ENCODE peak calls at places on chromosomes 12 and 14, in six cellular contexts. F is lung, H is spleen, K is ovary, U is BE2C, C is neural progenitor cell. W is an unnamed sample.
A peak's percentile ranks its signal among the peaks of the same experiment; 100 is the strongest.

GRCh38 chr14:99517046-99517642 is 35.9 kb downstream of the CCNK start:
- DNase-seq in F (no peak), H (peak; percentile 69), K (no peak), U (peak; percentile 8), C (no peak), W (peak; percentile 73)

GRCh38 chr12:34393086-34393820 is 371.0 kb downstream of the ALG10 start:
- DNase-seq in F (no peak), H (peak; percentile 66), K (peak; percentile 2), U (peak; percentile 2), C (no peak), W (peak; percentile 34)

GRCh38 chr14:56676042-56676441 is 96.4 kb downstream of the TMEM260 start:
- DNase-seq in F (no peak), H (no peak), K (no peak), U (no peak), C (no peak), W (no peak)

GRCh38 chr12:104889735-104890134 is 68.4 kb downstream of the SLC41A2 start:
- DNase-seq in F (no peak), H (no peak), K (no peak), U (no peak), C (no peak), W (no peak)

GRCh38 chr12:94263011-94263786 is 114.8 kb downstream of the PLXNC1 start:
- DNase-seq in F (no peak), H (peak; percentile 84), K (no peak), U (peak; percentile 46), C (no peak), W (no peak)

GRCh38 chr14:55336161-55336560 is 64.9 kb downstream of the FBXO34 start:
- DNase-seq in F (no peak), H (no peak), K (no peak), U (no peak), C (no peak), W (no peak)

GRCh38 chr12:120453977-120454376 is 7.7 kb downstream of the GATC start:
- DNase-seq in F (no peak), H (no peak), K (no peak), U (no peak), C (peak; percentile 45), W (no peak)

GRCh38 chr14:51596473-51596870 is 55.2 kb upstream of the FRMD6 start:
- DNase-seq in F (no peak), H (no peak), K (no peak), U (no peak), C (no peak), W (no peak)

GRCh38 chr14:61877050-61877390 is 114.8 kb downstream of the SNAPC1 start:
- DNase-seq in F (no peak), H (no peak), K (no peak), U (no peak), C (no peak), W (no peak)

GRCh38 chr12:124217508-124217981 is 77.3 kb upstream of the RFLNA start:
- DNase-seq in F (no peak), H (no peak), K (no peak), U (peak; percentile 31), C (peak; percentile 70), W (no peak)

GRCh38 chr14:55277972-55278740 is 6.9 kb downstream of the FBXO34 start:
- DNase-seq in F (no peak), H (no peak), K (no peak), U (no peak), C (no peak), W (no peak)

GRCh38 chr12:107351716-107352115 is 258.4 kb upstream of the CRY1 start:
- DNase-seq in F (no peak), H (no peak), K (no peak), U (no peak), C (no peak), W (no peak)

GRCh38 chr12:107355004-107355565 is 261.7 kb upstream of the CRY1 start:
- DNase-seq in F (no peak), H (no peak), K (no peak), U (no peak), C (no peak), W (no peak)

GRCh38 chr12:107351109-107351508 is 257.8 kb upstream of the CRY1 start:
- DNase-seq in F (no peak), H (no peak), K (no peak), U (no peak), C (no peak), W (no peak)

GRCh38 chr12:107353312-107353711 is 260.0 kb upstream of the CRY1 start:
- DNase-seq in F (no peak), H (no peak), K (no peak), U (no peak), C (no peak), W (no peak)

GRCh38 chr12:107352347-107353081 is 259.2 kb upstream of the CRY1 start:
- DNase-seq in F (no peak), H (no peak), K (no peak), U (no peak), C (no peak), W (no peak)
- H3K4me1 ChIP-seq in F (no peaks in the 10 kb centered on the region), H (no peaks in the 10 kb centered on the region), K (no peaks in the 10 kb centered on the region), U (no peaks in the 10 kb centered on the region), C (no peaks in the 10 kb centered on the region), W (peaks cover 36% of the 10 kb centered on the region)

DNA sequence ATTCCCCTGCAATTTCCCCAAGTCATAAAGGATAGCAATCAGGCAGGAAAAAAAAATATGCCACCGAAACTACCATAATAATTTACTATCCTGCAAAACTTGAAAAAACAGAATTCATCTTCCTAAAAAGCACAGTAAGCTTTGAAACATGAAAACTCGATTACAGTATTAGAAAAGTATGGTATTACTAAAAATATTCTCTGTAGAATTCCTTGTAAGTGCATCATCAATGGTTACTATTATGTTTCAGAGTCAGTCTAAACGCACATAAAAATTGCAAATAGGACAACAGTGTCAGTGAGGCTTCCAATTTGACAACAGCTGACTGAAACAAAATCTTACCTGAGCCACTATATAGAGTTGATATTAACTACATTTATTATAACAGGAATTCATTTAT is 44.9 kb downstream of the FOXN3 start:
- DNase-seq in F (no peak), H (no peak), K (no peak), U (no peak), C (no peak), W (no peak)
- H3K4me1 ChIP-seq in F (peaks cover 19% of the 10 kb centered on the region), H (peaks cover 41% of the 10 kb centered on the region), K (peaks cover 19% of the 10 kb centered on the region), U (no peaks in the 10 kb centered on the region), C (peaks cover 23% of the 10 kb centered on the region), W (peaks cover 20% of the 10 kb centered on the region)

GRCh38 chr12:114676142-114676741 is 7.7 kb downstream of the TBX3 start:
- DNase-seq in F (no peak), H (no peak), K (no peak), U (no peak), C (peak; percentile 15), W (no peak)
- H3K4me1 ChIP-seq in F (peaks cover 3% of the 10 kb centered on the region), H (no peaks in the 10 kb centered on the region), K (peaks cover 13% of the 10 kb centered on the region), U (peaks cover 23% of the 10 kb centered on the region), C (peaks cover 8% of the 10 kb centered on the region), W (peaks cover 61% of the 10 kb centered on the region)

DNA sequence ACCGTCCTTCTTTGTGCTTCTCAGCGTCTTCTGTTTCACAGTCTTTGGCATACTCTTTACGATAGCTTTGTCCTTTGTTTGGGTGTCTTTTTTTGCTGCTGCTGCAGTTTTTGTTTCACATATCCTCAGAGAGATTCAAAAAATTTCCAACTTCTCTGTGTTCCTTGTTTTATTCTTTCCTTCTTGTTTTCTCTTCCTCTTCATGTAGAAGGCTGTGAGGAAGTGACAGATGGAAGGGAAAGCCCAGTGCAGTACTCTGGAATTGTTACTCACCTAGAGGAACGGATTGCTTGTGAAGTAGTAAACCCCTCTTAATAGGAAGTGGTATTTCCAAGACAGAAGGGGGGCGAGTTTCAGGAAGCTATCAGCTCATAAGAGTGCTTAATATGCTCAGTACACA is 1.7 kb downstream of the CREBL2 start:
- DNase-seq in F (no peak), H (no peak), K (no peak), U (no peak), C (no peak), W (no peak)
- H3K4me1 ChIP-seq in F (no peaks in the 10 kb centered on the region), H (peaks cover 54% of the 10 kb centered on the region), K (peaks cover 6% of the 10 kb centered on the region), U (no peaks in the 10 kb centered on the region), C (peaks cover 25% of the 10 kb centered on the region), W (no peaks in the 10 kb centered on the region)

GRCh38 chr14:87467578-87467977 is 525.4 kb downstream of the GALC start:
- DNase-seq in F (no peak), H (no peak), K (no peak), U (no peak), C (no peak), W (no peak)

GRCh38 chr14:87468531-87468930 is 524.5 kb downstream of the GALC start:
- DNase-seq in F (no peak), H (no peak), K (no peak), U (no peak), C (no peak), W (no peak)
- H3K4me1 ChIP-seq in F (no peaks in the 10 kb centered on the region), H (no peaks in the 10 kb centered on the region), K (no peaks in the 10 kb centered on the region), U (no peaks in the 10 kb centered on the region), C (no peaks in the 10 kb centered on the region), W (no peaks in the 10 kb centered on the region)

GRCh38 chr12:53196486-53196885 is 10.6 kb downstream of the ITGB7 start:
- DNase-seq in F (no peak), H (no peak), K (no peak), U (no peak), C (no peak), W (no peak)

GRCh38 chr12:53195516-53196420 is 11.3 kb downstream of the ITGB7 start:
- DNase-seq in F (no peak), H (no peak), K (no peak), U (no peak), C (no peak), W (no peak)

GRCh38 chr12:53193953-53194716 is 12.9 kb downstream of the ITGB7 start:
- DNase-seq in F (no peak), H (no peak), K (no peak), U (no peak), C (no peak), W (no peak)

GRCh38 chr12:53193040-53193439 is 12.3 kb upstream of the CSAD start:
- DNase-seq in F (no peak), H (no peak), K (no peak), U (no peak), C (no peak), W (no peak)

DNA sequence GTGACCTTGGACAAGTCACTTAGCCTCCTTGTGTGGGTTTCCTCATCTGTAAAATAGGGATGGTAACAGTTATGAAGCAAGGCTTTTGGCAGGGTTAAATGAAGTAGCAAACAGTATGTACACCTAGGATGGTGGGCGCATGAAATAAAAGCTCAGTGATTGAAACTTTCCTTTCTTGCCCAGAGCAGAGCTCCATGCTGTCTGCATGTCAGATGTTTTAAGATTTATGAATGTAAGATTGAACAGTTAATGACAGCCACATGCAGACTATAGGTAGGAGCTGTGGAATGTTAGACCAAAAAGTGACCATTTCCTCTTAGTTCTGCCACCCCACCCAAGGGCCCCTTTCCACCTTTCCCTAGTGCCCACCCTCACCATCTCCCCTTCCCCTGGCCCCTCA is 12.1 kb downstream of the ITGB7 start:
- DNase-seq in F (no peak), H (no peak), K (no peak), U (no peak), C (no peak), W (no peak)
- H3K4me1 ChIP-seq in F (no peaks in the 10 kb centered on the region), H (peaks cover 37% of the 10 kb centered on the region), K (peaks cover 9% of the 10 kb centered on the region), U (no peaks in the 10 kb centered on the region), C (no peaks in the 10 kb centered on the region), W (no peaks in the 10 kb centered on the region)

GRCh38 chr12:47777151-47777550 is 4.1 kb downstream of the SLC48A1 start:
- DNase-seq in F (no peak), H (peak; percentile 73), K (no peak), U (no peak), C (no peak), W (no peak)

GRCh38 chr12:47773858-47774580 is 981 bp downstream of the SLC48A1 start:
- DNase-seq in F (no peak), H (peak; percentile 77), K (no peak), U (no peak), C (no peak), W (no peak)

GRCh38 chr12:47776471-47777143 is 3.6 kb downstream of the SLC48A1 start:
- DNase-seq in F (no peak), H (peak; percentile 73), K (no peak), U (no peak), C (no peak), W (no peak)

GRCh38 chr12:47774664-47775063 is 1.6 kb downstream of the SLC48A1 start:
- DNase-seq in F (no peak), H (no peak), K (no peak), U (no peak), C (no peak), W (no peak)

GRCh38 chr12:47775100-47775911 is 2.3 kb downstream of the SLC48A1 start:
- DNase-seq in F (no peak), H (peak; percentile 75), K (peak; percentile 76), U (no peak), C (no peak), W (no peak)
- H3K4me1 ChIP-seq in F (no peaks in the 10 kb centered on the region), H (peaks cover 74% of the 10 kb centered on the region), K (peaks cover 34% of the 10 kb centered on the region), U (peaks cover 43% of the 10 kb centered on the region), C (peaks cover 22% of the 10 kb centered on the region), W (peaks cover 10% of the 10 kb centered on the region)